ENCODE peak calls at places on chromosome 10, in nine cellular contexts. M, D, E, P, C, J, I, W and X are unnamed samples.

GRCh38 chr10:119826777-119827176 is 45.9 kb downstream of the MCMBP start:
- DNase-seq in M (no peak), D (no peak), E (no peak), P (peak), C (no peak), J (no peak), I (no peak), W (no peak), X (no peak)

GRCh38 chr10:50522908-50523307 is 100.8 kb downstream of the SGMS1 start:
- DNase-seq in M (no peak), D (no peak), E (no peak), P (no peak), C (no peak), J (no peak), I (no peak), W (no peak), X (no peak)

GRCh38 chr10:12961416-12961815 is 40.1 kb downstream of the CCDC3 start:
- DNase-seq in M (no peak), D (no peak), E (no peak), P (no peak), C (no peak), J (no peak), I (no peak), W (no peak), X (no peak)

GRCh38 chr10:61211468-61211867 is 241.7 kb downstream of the TMEM26 start:
- DNase-seq in M (no peak), D (no peak), E (no peak), P (peak), C (no peak), J (no peak), I (no peak), W (no peak), X (no peak)

GRCh38 chr10:11498399-11498798 is 113.1 kb downstream of the USP6NL start:
- DNase-seq in M (no peak), D (no peak), E (no peak), P (no peak), C (no peak), J (no peak), I (no peak), W (no peak), X (no peak)

GRCh38 chr10:24691113-24691512 is 32.6 kb downstream of the ARHGAP21 start:
- DNase-seq in M (no peak), D (no peak), E (no peak), P (peak), C (no peak), J (no peak), I (no peak), W (no peak), X (no peak)

GRCh38 chr10:133461841-133462240 is 8.1 kb downstream of the SCART1 start:
- DNase-seq in M (no peak), D (no peak), E (no peak), P (no peak), C (no peak), J (no peak), I (no peak), W (no peak), X (no peak)

GRCh38 chr10:108791030-108791429 is 1132.3 kb downstream of the XPNPEP1 start:
- DNase-seq in M (no peak), D (no peak), E (no peak), P (no peak), C (no peak), J (no peak), I (no peak), W (no peak), X (no peak)

GRCh38 chr10:26199841-26200240 is 16.7 kb upstream of the GAD2 start:
- DNase-seq in M (no peak), D (no peak), E (no peak), P (no peak), C (no peak), J (no peak), I (no peak), W (no peak), X (no peak)

GRCh38 chr10:122112625-122113160 is 123.7 kb downstream of the TACC2 start:
- DNase-seq in M (no peak), D (peak), E (no peak), P (peak), C (no peak), J (peak), I (peak), W (no peak), X (peak)

GRCh38 chr10:103923502-103923901 is 5.5 kb upstream of the STN1 start:
- DNase-seq in M (no peak), D (no peak), E (no peak), P (no peak), C (no peak), J (no peak), I (no peak), W (no peak), X (no peak)

GRCh38 chr10:64156131-64156530 is 634.9 kb downstream of the REEP3 start:
- DNase-seq in M (no peak), D (no peak), E (no peak), P (no peak), C (no peak), J (no peak), I (no peak), W (no peak), X (no peak)

GRCh38 chr10:788796-789748 is 99.6 kb upstream of the DIP2C start:
- DNase-seq in M (no peak), D (peak), E (no peak), P (no peak), C (no peak), J (peak), I (peak), W (no peak), X (no peak)